ENCODE peak calls at places on chromosomes 12 and 14, in five cellular contexts. U is left ventricle myocardium superior, Q is OCI-M1, W is OCI-LY7, T is progenitor cell of endocrine pancreas. F is an unnamed sample.

GRCh38 chr12:95877622-95878021 is 18.9 kb downstream of the SNRPF start:
- DNase-seq in W (no peak), U (no peak), T (no peak), Q (peak; percentile 44), F (no peak)

GRCh38 chr14:97917169-97917568 is 1120.0 kb downstream of the VRK1 start:
- DNase-seq in Q (no peak), T (no peak), W (no peak), U (no peak), F (no peak)

GRCh38 chr12:112179936-112180335 is 54.6 kb downstream of the TRAFD1 start:
- DNase-seq in Q (no peak), W (no peak), U (no peak), T (no peak), F (no peak)

GRCh38 chr12:100798799-100799198 is 4.2 kb downstream of the ANO4 start:
- DNase-seq in W (no peak), T (no peak), Q (no peak), U (no peak), F (no peak)

GRCh38 chr14:91184559-91184958 is 59.9 kb downstream of the GPR68 start:
- DNase-seq in Q (no peak), W (no peak), U (no peak), T (no peak), F (no peak)

GRCh38 chr14:69543341-69544249 is 31.1 kb downstream of the CCDC177 start:
- DNase-seq in W (peak; percentile 8), U (peak; percentile 37), T (no peak), Q (peak; percentile 4), F (no peak)

GRCh38 chr12:53073881-53074280 is 5.3 kb downstream of the SPRYD3 start:
- DNase-seq in Q (no peak), W (no peak), T (no peak), U (no peak), F (no peak)

GRCh38 chr12:64256166-64256800 is 34.2 kb upstream of the KICS2 start:
- DNase-seq in U (no peak), T (no peak), Q (peak; percentile 76), W (peak; percentile 61), F (no peak)

GRCh38 chr14:24311837-24312615 is 724 bp downstream of the LTB4R start:
- DNase-seq in U (no peak), Q (no peak), T (no peak), W (no peak), F (no peak)

GRCh38 chr12:34404377-34405285 is 382.3 kb downstream of the ALG10 start:
- DNase-seq in T (peak; percentile 9), W (no peak), Q (no peak), U (peak; percentile 14), F (peak; percentile 28)

GRCh38 chr12:113056381-113056630 is 224 bp upstream of the DTX1 start:
- DNase-seq in U (no peak), W (no peak), T (no peak), Q (no peak), F (no peak)

GRCh38 chr14:76920572-76921175 is 94.5 kb downstream of the LRRC74A start:
- DNase-seq in W (no peak), T (no peak), Q (no peak), U (no peak), F (no peak)

GRCh38 chr12:57182918-57183575 is 33.5 kb upstream of the NXPH4 start:
- DNase-seq in T (peak; percentile 71), Q (peak; percentile 83), U (peak; percentile 81), W (peak; percentile 80), F (peak; percentile 90)

GRCh38 chr14:50410016-50410530 is 13.4 kb upstream of the CDKL1 start:
- DNase-seq in U (no peak), W (no peak), T (no peak), Q (no peak), F (no peak)

GRCh38 chr12:66228462-66228861 is 39.4 kb downstream of the IRAK3 start:
- DNase-seq in W (no peak), U (no peak), T (no peak), Q (no peak), F (no peak)

F was measured in ecto neural progenitor cell.